ENCODE peak calls at places on chromosomes 12 and 14, in five cellular contexts. A is GDM1, Z is T-helper 9 cell, M is HFF-Myc, R is progenitor cell of endocrine pancreas. I is an unnamed sample.

GRCh38 chr14:80713076-80713850 is 228.3 kb downstream of the CEP128 start:
- DNase-seq in A (no peak), Z (no peak), M (no peak), R (no peak), I (no peak)

GRCh38 chr12:563250-563781 is 99.9 kb downstream of the NINJ2 start:
- DNase-seq in A (peak), Z (peak), M (no peak), R (no peak), I (no peak)

GRCh38 chr14:29671034-29671433 is 256.6 kb downstream of the PRKD1 start:
- DNase-seq in A (no peak), Z (no peak), M (no peak), R (no peak), I (no peak)

GRCh38 chr14:24436355-24437019 is 6.1 kb downstream of the SDR39U1 start:
- DNase-seq in A (peak), Z (no peak), M (peak), R (no peak), I (no peak)

GRCh38 chr12:31368666-31369361 is 42.9 kb upstream of the SINHCAF start:
- DNase-seq in A (no peak), Z (no peak), M (no peak), R (no peak), I (no peak)

GRCh38 chr12:63917864-63918742 is 73.6 kb downstream of the SRGAP1 start:
- DNase-seq in A (no peak), Z (no peak), M (peak), R (no peak), I (no peak)

GRCh38 chr12:53660064-53660463 is 15.8 kb downstream of the ATP5MC2 start:
- DNase-seq in A (no peak), Z (no peak), M (no peak), R (no peak), I (no peak)

GRCh38 chr14:97709552-97709951 is 912.4 kb downstream of the VRK1 start:
- DNase-seq in A (no peak), Z (no peak), M (no peak), R (no peak), I (no peak)

GRCh38 chr12:56160160-56160763 is 2.1 kb downstream of the MYL6 start:
- DNase-seq in A (no peak), Z (peak), M (no peak), R (no peak), I (no peak)

GRCh38 chr12:105935981-105936380 is 202.8 kb downstream of the NUAK1 start:
- DNase-seq in A (no peak), Z (no peak), M (no peak), R (no peak), I (no peak)

GRCh38 chr12:110029290-110029689 is 19.0 kb downstream of the C12orf76 start:
- DNase-seq in A (no peak), Z (no peak), M (no peak), R (no peak), I (no peak)

GRCh38 chr12:19166387-19166786 is 36.9 kb downstream of the PLEKHA5 start:
- DNase-seq in A (no peak), Z (no peak), M (no peak), R (no peak), I (no peak)

GRCh38 chr12:124680863-124681778 is 113.7 kb upstream of the NCOR2 start:
- DNase-seq in A (peak), Z (no peak), M (peak), R (no peak), I (no peak)

GRCh38 chr14:73764881-73765280 is 50.7 kb upstream of the PNMA1 start:
- DNase-seq in A (peak), Z (no peak), M (no peak), R (no peak), I (peak)

GRCh38 chr12:20492251-20492728 is 124.0 kb downstream of the PDE3A start:
- DNase-seq in A (peak), Z (no peak), M (peak), R (no peak), I (no peak)

GRCh38 chr12:109595321-109595902 is 21.8 kb downstream of the MVK start:
- DNase-seq in A (peak), Z (no peak), M (no peak), R (no peak), I (no peak)

GRCh38 chr12:2374092-2374740 is 321.4 kb downstream of the CACNA1C start:
- DNase-seq in A (no peak), Z (no peak), M (no peak), R (no peak), I (no peak)

GRCh38 chr14:69828879-69829278 is 31.8 kb upstream of the SLC10A1 start:
- DNase-seq in A (no peak), Z (no peak), M (no peak), R (no peak), I (no peak)

GRCh38 chr14:65191716-65192115 is 89.4 kb upstream of the MAX start:
- DNase-seq in A (no peak), Z (no peak), M (no peak), R (no peak), I (no peak)

GRCh38 chr12:66903782-66904396 is 225.0 kb upstream of the GRIP1 start:
- DNase-seq in A (no peak), Z (no peak), M (no peak), R (no peak), I (no peak)

GRCh38 chr14:36227802-36228201 is 51.3 kb upstream of the PTCSC3 start:
- DNase-seq in A (no peak), Z (no peak), M (no peak), R (no peak), I (no peak)

GRCh38 chr12:124695861-124696260 is 128.4 kb upstream of the NCOR2 start:
- DNase-seq in A (no peak), Z (no peak), M (no peak), R (no peak), I (peak)

GRCh38 chr12:59087077-59087673 is 166.9 kb upstream of the LRIG3 start:
- DNase-seq in A (no peak), Z (no peak), M (no peak), R (no peak), I (no peak)

GRCh38 chr14:47278233-47278842 is 397.1 kb downstream of the MDGA2 start:
- DNase-seq in A (peak), Z (no peak), M (no peak), R (peak), I (no peak)

GRCh38 chr12:94640134-94640928 is 10.0 kb downstream of the TMCC3 start:
- DNase-seq in A (no peak), Z (no peak), M (no peak), R (no peak), I (no peak)